ENCODE peak calls at places on chromosomes 7 and 10, in nine cellular contexts. D is bronchial epithelial cell, G is IMR-90, Y is heart right ventricle, S is HepG2, H is BE2C, M is fibroblast of mammary gland, A is gastrocnemius medialis, B is GM12865. F is an unnamed sample.

GRCh38 chr10:10830316-10831061 is 187.2 kb upstream of the CELF2 start:
- DNase-seq in D (peak; percentile 96), G (peak; percentile 92), Y (no peak), S (no peak), H (no peak), M (peak; percentile 97), A (no peak), B (no peak), F (no peak)

GRCh38 chr10:122057841-122058240 is 68.9 kb downstream of the TACC2 start:
- DNase-seq in D (no peak), G (no peak), Y (no peak), S (no peak), H (no peak), M (no peak), A (no peak), B (no peak), F (peak; percentile 64)

GRCh38 chr10:6275022-6275997 is 72.6 kb downstream of the PFKFB3 start:
- DNase-seq in D (peak; percentile 99), G (peak; percentile 99), Y (peak; percentile 86), S (peak; percentile 53), H (peak; percentile 74), M (peak; percentile 99), A (peak; percentile 95), B (peak; percentile 92), F (peak; percentile 93)

GRCh38 chr10:69715156-69715898 is 85.3 kb downstream of the FAM241B start:
- DNase-seq in D (peak; percentile 17), G (peak; percentile 59), Y (no peak), S (no peak), H (no peak), M (peak; percentile 55), A (no peak), B (no peak), F (no peak)

GRCh38 chr10:76082956-76083355 is 651.5 kb downstream of the LRMDA start:
- DNase-seq in D (peak; percentile 74), G (peak; percentile 29), Y (no peak), S (no peak), H (no peak), M (peak; percentile 69), A (no peak), B (no peak), F (peak; percentile 17)

GRCh38 chr10:133276435-133277201 is at the start of gene ADAM8:
- DNase-seq in D (no peak), G (no peak), Y (no peak), S (no peak), H (peak; percentile 54), M (no peak), A (no peak), B (peak; percentile 78), F (no peak)

GRCh38 chr7:26348987-26349809 is 57.5 kb downstream of the SNX10 start:
- DNase-seq in D (peak; percentile 77), G (no peak), Y (no peak), S (no peak), H (no peak), M (peak; percentile 16), A (no peak), B (no peak), F (no peak)

GRCh38 chr7:137760111-137760510 is 86.7 kb downstream of the DGKI start:
- DNase-seq in D (no peak), G (no peak), Y (no peak), S (no peak), H (peak; percentile 81), M (no peak), A (no peak), B (no peak), F (no peak)

GRCh38 chr7:4715385-4715770 is 33.3 kb downstream of the FOXK1 start:
- DNase-seq in D (peak; percentile 92), G (peak; percentile 88), Y (peak; percentile 71), S (peak; percentile 83), H (no peak), M (peak; percentile 94), A (peak; percentile 89), B (no peak), F (peak; percentile 99)

GRCh38 chr7:4714161-4714700 is 32.1 kb downstream of the FOXK1 start:
- DNase-seq in D (no peak), G (no peak), Y (no peak), S (no peak), H (no peak), M (no peak), A (no peak), B (no peak), F (peak; percentile 61)

GRCh38 chr7:4716946-4717694 is 35.0 kb downstream of the FOXK1 start:
- DNase-seq in D (no peak), G (no peak), Y (no peak), S (no peak), H (no peak), M (no peak), A (no peak), B (no peak), F (no peak)

GRCh38 chr7:4713183-4713784 is 31.2 kb downstream of the FOXK1 start:
- DNase-seq in D (no peak), G (no peak), Y (no peak), S (no peak), H (no peak), M (peak; percentile 78), A (no peak), B (peak; percentile 76), F (peak; percentile 86)

GRCh38 chr7:4714767-4715384 is 32.8 kb downstream of the FOXK1 start:
- DNase-seq in D (no peak), G (no peak), Y (no peak), S (no peak), H (no peak), M (peak; percentile 67), A (no peak), B (no peak), F (peak; percentile 74)
- H3K4me3 ChIP-seq in D (no peak overlapping the region), G (peak overlapping the region; percentile 6), Y (no peak overlapping the region), S (no peak overlapping the region), H (no peak overlapping the region), M (peak overlapping the region; percentile 38), A (peak overlapping the region; percentile 40), B (no peak overlapping the region), F (peak overlapping the region; percentile 63)

DNA sequence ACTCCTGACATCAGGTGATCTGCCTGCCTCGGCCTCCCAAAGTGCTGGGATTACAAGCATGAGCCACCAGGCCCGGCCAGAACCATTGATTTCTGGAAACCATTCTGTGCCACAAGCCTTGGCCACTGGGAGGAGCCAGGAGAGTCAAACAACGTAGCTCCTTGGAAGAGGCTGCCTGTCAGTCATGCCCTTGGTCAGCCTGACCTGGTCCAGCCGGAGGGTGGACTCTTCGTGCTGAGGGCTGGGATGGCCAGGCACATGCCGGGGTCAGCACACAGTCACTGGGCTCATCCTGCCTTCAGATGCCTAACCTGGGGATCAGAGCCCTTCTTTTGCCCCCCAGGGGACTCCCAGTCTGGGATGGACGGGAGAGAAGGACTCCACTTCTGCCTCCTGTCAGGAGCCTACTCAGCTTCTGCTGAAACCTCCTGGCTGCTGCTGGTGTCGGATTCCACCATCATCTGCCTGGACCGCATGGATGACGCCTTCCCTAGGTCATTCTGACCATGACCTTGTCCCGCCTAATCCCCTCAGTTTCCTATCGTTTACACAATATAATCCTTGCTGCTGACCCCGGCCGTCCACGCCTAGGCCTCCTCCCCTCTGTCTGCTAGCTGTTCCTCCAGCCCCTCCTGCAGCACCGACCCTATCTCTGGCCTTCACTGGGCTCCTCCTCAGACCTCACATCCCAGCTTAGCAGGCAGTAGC is 30.4 kb downstream of the TMEM270 start:
- DNase-seq in D (no peak), G (peak; percentile 37), Y (no peak), S (no peak), H (no peak), M (no peak), A (no peak), B (no peak), F (no peak)
- TF ChIP-seq CTCF in D (no peak), G (peak; percentile 13), Y (no peak), S (peak; percentile 7), H (no peak), M (peak; percentile 8), A (no peak), B (no peak), F (no peak)

DNA sequence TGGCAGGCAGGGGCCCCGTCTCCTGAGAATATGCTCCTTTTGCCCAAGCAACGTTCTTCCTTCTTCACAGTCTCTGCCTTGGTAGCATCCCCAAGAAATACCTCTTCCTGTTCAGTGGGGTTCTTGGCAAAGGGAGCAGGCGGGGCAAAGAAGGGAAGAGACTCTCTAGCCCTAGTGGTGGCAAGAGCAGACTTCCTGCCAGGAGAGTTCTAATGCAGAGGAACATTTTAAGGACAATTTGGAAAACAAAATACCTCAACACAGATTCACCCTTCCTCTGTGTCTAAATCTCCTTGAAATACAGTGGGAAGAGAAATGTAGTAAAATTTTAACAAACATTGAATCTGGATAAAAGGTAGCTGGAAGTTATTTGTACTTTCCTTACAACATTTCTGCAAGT is at the start of gene CLEC5A:
- DNase-seq in D (no peak), G (no peak), Y (no peak), S (no peak), H (no peak), M (no peak), A (no peak), B (no peak), F (no peak)
- H3K4me3 ChIP-seq in D (no peak within 1 kb of the TSS), G (no peak within 1 kb of the TSS), Y (no peak within 1 kb of the TSS), S (no peak within 1 kb of the TSS), H (no peak within 1 kb of the TSS), M (no peak within 1 kb of the TSS), A (no peak within 1 kb of the TSS), B (no peak within 1 kb of the TSS), F (no peak within 1 kb of the TSS)

GRCh38 chr10:86262671-86263165 is 103.9 kb downstream of the GRID1 start:
- DNase-seq in D (no peak), G (no peak), Y (no peak), S (no peak), H (peak; percentile 47), M (no peak), A (no peak), B (no peak), F (no peak)

GRCh38 chr10:86263209-86263608 is 103.4 kb downstream of the GRID1 start:
- DNase-seq in D (no peak), G (no peak), Y (no peak), S (no peak), H (no peak), M (no peak), A (no peak), B (no peak), F (no peak)

GRCh38 chr10:86261470-86261869 is 105.1 kb downstream of the GRID1 start:
- DNase-seq in D (no peak), G (no peak), Y (no peak), S (no peak), H (no peak), M (no peak), A (no peak), B (no peak), F (no peak)

GRCh38 chr10:86260564-86260963 is 106.0 kb downstream of the GRID1 start:
- DNase-seq in D (no peak), G (no peak), Y (no peak), S (no peak), H (peak; percentile 47), M (no peak), A (no peak), B (no peak), F (no peak)

DNA sequence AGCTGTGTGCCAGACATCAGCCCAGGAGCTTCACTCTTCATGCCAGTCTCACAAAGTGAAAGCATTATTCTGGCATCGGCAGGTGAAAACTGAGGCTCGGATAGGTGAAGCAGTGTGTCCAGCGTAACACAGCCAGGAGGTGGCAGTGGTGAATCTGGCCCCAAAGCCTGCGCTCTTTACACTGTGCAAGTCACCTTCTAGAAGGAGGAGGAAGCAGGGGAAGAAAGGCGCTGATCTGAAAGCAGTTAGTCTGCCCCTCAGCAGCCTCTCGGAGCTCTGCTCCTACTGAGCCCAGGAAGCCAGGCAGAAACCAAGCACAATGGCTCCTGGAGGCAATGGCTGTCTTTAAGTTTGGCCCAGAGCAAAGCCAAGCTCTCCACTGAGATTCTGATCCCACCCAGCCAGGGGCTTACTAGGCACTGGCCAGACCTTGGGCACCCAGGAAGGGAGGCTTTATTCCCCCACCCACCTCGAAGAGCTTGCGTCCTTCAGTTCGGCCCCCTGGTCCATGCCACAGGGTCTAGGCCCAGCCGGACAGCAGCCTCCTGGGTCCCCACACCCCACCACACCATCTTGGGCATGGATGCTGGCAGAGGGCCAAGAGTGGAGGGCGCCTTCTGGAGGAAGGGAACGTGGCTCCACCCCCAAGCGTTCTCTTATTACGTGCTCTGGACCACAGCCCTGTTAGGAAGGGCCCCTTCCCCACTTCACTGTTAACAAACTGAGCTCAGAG is 104.5 kb downstream of the GRID1 start:
- DNase-seq in D (peak; percentile 23), G (no peak), Y (no peak), S (peak; percentile 5), H (peak; percentile 59), M (no peak), A (no peak), B (peak; percentile 71), F (peak; percentile 70)
- TF ChIP-seq CTCF in D (peak; percentile 52), G (no peak), Y (no peak), S (peak; percentile 50), H (peak; percentile 61), M (no peak), A (no peak), B (peak; percentile 59), F (peak; percentile 74)

F was measured in NB4.